ENCODE peak calls at places on chromosomes 2 and 18, in nine cellular contexts. A, B, S, T, W, J, K, X and P are unnamed samples.

GRCh38 chr2:127107622-127107999 is 657 bp upstream of the BIN1 start:
- DNase-seq in A (no peak), B (peak), S (no peak), T (peak), W (no peak), J (no peak), K (peak), X (peak), P (no peak)

GRCh38 chr18:68734311-68734710 is 19.4 kb upstream of the TMX3 start:
- DNase-seq in A (no peak), B (peak), S (no peak), T (no peak), W (no peak), J (no peak), K (peak), X (no peak), P (no peak)

GRCh38 chr2:38461470-38461869 is 84.4 kb upstream of the ATL2 start:
- DNase-seq in A (no peak), B (no peak), S (no peak), T (no peak), W (no peak), J (no peak), K (no peak), X (no peak), P (no peak)

GRCh38 chr18:47035156-47035671 is at the start of gene ELOA2:
- DNase-seq in A (no peak), B (no peak), S (no peak), T (no peak), W (no peak), J (no peak), K (no peak), X (no peak), P (no peak)

GRCh38 chr2:210461401-210461800 is 15.2 kb downstream of the LANCL1 start:
- DNase-seq in A (no peak), B (peak), S (no peak), T (no peak), W (no peak), J (peak), K (no peak), X (no peak), P (no peak)

GRCh38 chr2:240933048-240933965 is 27.2 kb downstream of the CROCC2 start:
- DNase-seq in A (no peak), B (no peak), S (no peak), T (no peak), W (peak), J (no peak), K (no peak), X (peak), P (no peak)

GRCh38 chr2:8303322-8303832 is 378.5 kb upstream of the ID2 start:
- DNase-seq in A (peak), B (no peak), S (peak), T (no peak), W (no peak), J (peak), K (peak), X (peak), P (no peak)

GRCh38 chr18:51133580-51134160 is 63.8 kb downstream of the MEX3C start:
- DNase-seq in A (no peak), B (no peak), S (peak), T (peak), W (no peak), J (no peak), K (no peak), X (no peak), P (no peak)

GRCh38 chr2:176646033-176646615 is 376.9 kb downstream of the MTX2 start:
- DNase-seq in A (no peak), B (no peak), S (no peak), T (no peak), W (no peak), J (no peak), K (no peak), X (no peak), P (no peak)

GRCh38 chr2:159677654-159678053 is 34.7 kb upstream of the MARCHF7 start:
- DNase-seq in A (peak), B (peak), S (no peak), T (peak), W (no peak), J (no peak), K (peak), X (no peak), P (no peak)

GRCh38 chr2:128281852-128282245 is 36.8 kb downstream of the HS6ST1 start:
- DNase-seq in A (no peak), B (no peak), S (no peak), T (no peak), W (no peak), J (no peak), K (no peak), X (no peak), P (no peak)

GRCh38 chr18:69691008-69691760 is 256.5 kb downstream of the CD226 start:
- DNase-seq in A (no peak), B (no peak), S (no peak), T (no peak), W (no peak), J (peak), K (no peak), X (no peak), P (no peak)

GRCh38 chr18:53422896-53423295 is 801.6 kb downstream of the MBD2 start:
- DNase-seq in A (no peak), B (no peak), S (no peak), T (no peak), W (no peak), J (no peak), K (no peak), X (no peak), P (no peak)

GRCh38 chr2:21467910-21468309 is 344.1 kb downstream of the TDRD15 start:
- DNase-seq in A (no peak), B (no peak), S (no peak), T (no peak), W (no peak), J (peak), K (peak), X (no peak), P (no peak)

GRCh38 chr18:33210575-33211189 is 229.8 kb downstream of the CCDC178 start:
- DNase-seq in A (no peak), B (peak), S (no peak), T (peak), W (no peak), J (peak), K (peak), X (no peak), P (no peak)

GRCh38 chr2:109144721-109145120 is 15.7 kb downstream of the SH3RF3 start:
- DNase-seq in A (no peak), B (no peak), S (no peak), T (no peak), W (no peak), J (no peak), K (no peak), X (no peak), P (no peak)

GRCh38 chr2:57685047-57685446 is 361.6 kb upstream of the VRK2 start:
- DNase-seq in A (no peak), B (no peak), S (no peak), T (no peak), W (no peak), J (no peak), K (no peak), X (no peak), P (no peak)

GRCh38 chr2:107693604-107694003 is 133.1 kb upstream of the RGPD4 start:
- DNase-seq in A (no peak), B (no peak), S (no peak), T (no peak), W (no peak), J (no peak), K (no peak), X (no peak), P (no peak)

GRCh38 chr2:134195341-134195740 is 58.5 kb upstream of the MGAT5 start:
- DNase-seq in A (no peak), B (no peak), S (no peak), T (no peak), W (no peak), J (no peak), K (no peak), X (no peak), P (no peak)

GRCh38 chr18:41881285-41881684 is 73.7 kb upstream of the PIK3C3 start:
- DNase-seq in A (no peak), B (peak), S (no peak), T (no peak), W (no peak), J (no peak), K (peak), X (no peak), P (no peak)

GRCh38 chr2:215979615-215980014 is 33.7 kb downstream of the MREG start:
- DNase-seq in A (peak), B (no peak), S (no peak), T (no peak), W (no peak), J (peak), K (no peak), X (no peak), P (no peak)

GRCh38 chr2:96962567-96963203 is 23.7 kb downstream of the FAM178B start:
- DNase-seq in A (no peak), B (no peak), S (no peak), T (no peak), W (no peak), J (peak), K (no peak), X (no peak), P (no peak)

GRCh38 chr2:48589170-48589767 is 28.4 kb upstream of the GTF2A1L start:
- DNase-seq in A (peak), B (peak), S (peak), T (peak), W (no peak), J (peak), K (peak), X (no peak), P (no peak)

GRCh38 chr2:98346259-98347236 is at the start of gene CNGA3:
- DNase-seq in A (peak), B (peak), S (peak), T (peak), W (peak), J (no peak), K (peak), X (no peak), P (no peak)

GRCh38 chr18:379665-380356 is 112.0 kb upstream of the THOC1 start:
- DNase-seq in A (no peak), B (no peak), S (no peak), T (peak), W (no peak), J (no peak), K (peak), X (no peak), P (no peak)

GRCh38 chr2:231111987-231112386 is 12.9 kb downstream of the HTR2B start:
- DNase-seq in A (no peak), B (peak), S (no peak), T (peak), W (no peak), J (no peak), K (peak), X (no peak), P (no peak)

GRCh38 chr2:150606380-150607060 is 119.1 kb upstream of the RND3 start:
- DNase-seq in A (no peak), B (no peak), S (no peak), T (no peak), W (no peak), J (no peak), K (no peak), X (no peak), P (no peak)

GRCh38 chr2:46334389-46335345 is 37.5 kb downstream of the EPAS1 start:
- DNase-seq in A (no peak), B (peak), S (no peak), T (peak), W (no peak), J (no peak), K (peak), X (no peak), P (no peak)

GRCh38 chr2:110860620-110861019 is 128.2 kb downstream of the ACOXL start:
- DNase-seq in A (no peak), B (no peak), S (no peak), T (no peak), W (no peak), J (no peak), K (no peak), X (no peak), P (no peak)

GRCh38 chr2:3529316-3530025 is 10.1 kb upstream of the ADI1 start:
- DNase-seq in A (no peak), B (no peak), S (no peak), T (no peak), W (no peak), J (no peak), K (no peak), X (no peak), P (no peak)

GRCh38 chr2:109712746-109713145 is 81.4 kb upstream of the RGPD5 start:
- DNase-seq in A (no peak), B (no peak), S (no peak), T (no peak), W (no peak), J (no peak), K (no peak), X (no peak), P (no peak)

GRCh38 chr2:68889500-68889899 is 18.3 kb upstream of the BMP10 start:
- DNase-seq in A (no peak), B (no peak), S (no peak), T (peak), W (no peak), J (no peak), K (peak), X (no peak), P (no peak)

GRCh38 chr2:55968931-55969330 is 45.3 kb upstream of the EFEMP1 start:
- DNase-seq in A (no peak), B (no peak), S (no peak), T (no peak), W (no peak), J (no peak), K (no peak), X (no peak), P (no peak)

GRCh38 chr2:226423498-226423960 is 376.1 kb downstream of the IRS1 start:
- DNase-seq in A (no peak), B (no peak), S (no peak), T (peak), W (no peak), J (peak), K (peak), X (no peak), P (no peak)

GRCh38 chr2:7024261-7024660 is 107.0 kb downstream of the RNF144A start:
- DNase-seq in A (no peak), B (no peak), S (no peak), T (no peak), W (no peak), J (no peak), K (no peak), X (no peak), P (no peak)

GRCh38 chr2:239392688-239393400 is 8.0 kb downstream of the HDAC4 start:
- DNase-seq in A (no peak), B (no peak), S (no peak), T (no peak), W (no peak), J (no peak), K (no peak), X (no peak), P (no peak)

GRCh38 chr2:239392072-239392357 is 8.8 kb downstream of the HDAC4 start:
- DNase-seq in A (no peak), B (no peak), S (no peak), T (no peak), W (no peak), J (no peak), K (no peak), X (no peak), P (peak)

GRCh38 chr2:239391286-239392071 is 9.3 kb downstream of the HDAC4 start:
- DNase-seq in A (no peak), B (no peak), S (no peak), T (no peak), W (no peak), J (no peak), K (no peak), X (no peak), P (no peak)

GRCh38 chr2:239389414-239390329 is 11.1 kb downstream of the HDAC4 start:
- DNase-seq in A (no peak), B (no peak), S (no peak), T (no peak), W (no peak), J (no peak), K (no peak), X (no peak), P (no peak)

DNA sequence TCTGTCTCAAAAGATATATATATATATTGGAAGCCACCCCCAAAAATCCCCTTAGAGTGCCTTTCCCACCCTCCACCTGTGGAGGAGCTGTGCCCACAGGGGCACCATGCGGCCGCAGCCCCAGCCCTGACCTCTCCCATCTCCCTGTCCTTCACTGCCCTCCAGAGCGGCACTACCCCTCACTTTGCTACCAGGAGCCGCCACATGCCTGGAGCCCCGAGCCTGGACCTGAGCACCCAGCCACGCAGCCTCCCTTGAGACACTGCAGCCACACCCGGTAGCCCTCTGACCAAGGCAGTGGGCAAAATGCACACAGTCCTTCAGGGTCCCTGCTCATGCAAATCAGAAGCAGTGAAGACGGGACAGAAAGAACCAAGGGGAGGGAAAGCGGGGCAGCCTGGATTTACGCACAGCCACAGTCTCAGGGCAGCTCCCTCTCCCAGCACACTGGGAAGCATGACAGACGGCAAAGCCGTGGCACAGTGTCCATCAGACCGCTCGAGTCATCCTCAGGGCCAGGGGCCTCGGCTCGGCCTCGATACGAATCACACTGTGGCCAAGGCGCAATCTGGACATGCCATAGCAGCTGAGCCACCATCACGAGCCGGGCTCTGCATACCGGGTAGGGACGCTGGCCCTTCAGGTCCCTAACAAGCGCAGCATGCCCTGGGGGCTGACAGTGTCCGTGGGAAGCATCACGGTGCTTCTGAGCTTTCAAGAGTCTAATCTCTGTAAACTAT is 10.1 kb downstream of the HDAC4 start:
- DNase-seq in A (no peak), B (no peak), S (no peak), T (no peak), W (no peak), J (no peak), K (no peak), X (no peak), P (no peak)
- TF ChIP-seq CTCF in A (no peak), B (no peak), S (no peak), T (no peak), W (no peak), J (no peak), K (no peak), X (no peak), P (no peak)

DNA sequence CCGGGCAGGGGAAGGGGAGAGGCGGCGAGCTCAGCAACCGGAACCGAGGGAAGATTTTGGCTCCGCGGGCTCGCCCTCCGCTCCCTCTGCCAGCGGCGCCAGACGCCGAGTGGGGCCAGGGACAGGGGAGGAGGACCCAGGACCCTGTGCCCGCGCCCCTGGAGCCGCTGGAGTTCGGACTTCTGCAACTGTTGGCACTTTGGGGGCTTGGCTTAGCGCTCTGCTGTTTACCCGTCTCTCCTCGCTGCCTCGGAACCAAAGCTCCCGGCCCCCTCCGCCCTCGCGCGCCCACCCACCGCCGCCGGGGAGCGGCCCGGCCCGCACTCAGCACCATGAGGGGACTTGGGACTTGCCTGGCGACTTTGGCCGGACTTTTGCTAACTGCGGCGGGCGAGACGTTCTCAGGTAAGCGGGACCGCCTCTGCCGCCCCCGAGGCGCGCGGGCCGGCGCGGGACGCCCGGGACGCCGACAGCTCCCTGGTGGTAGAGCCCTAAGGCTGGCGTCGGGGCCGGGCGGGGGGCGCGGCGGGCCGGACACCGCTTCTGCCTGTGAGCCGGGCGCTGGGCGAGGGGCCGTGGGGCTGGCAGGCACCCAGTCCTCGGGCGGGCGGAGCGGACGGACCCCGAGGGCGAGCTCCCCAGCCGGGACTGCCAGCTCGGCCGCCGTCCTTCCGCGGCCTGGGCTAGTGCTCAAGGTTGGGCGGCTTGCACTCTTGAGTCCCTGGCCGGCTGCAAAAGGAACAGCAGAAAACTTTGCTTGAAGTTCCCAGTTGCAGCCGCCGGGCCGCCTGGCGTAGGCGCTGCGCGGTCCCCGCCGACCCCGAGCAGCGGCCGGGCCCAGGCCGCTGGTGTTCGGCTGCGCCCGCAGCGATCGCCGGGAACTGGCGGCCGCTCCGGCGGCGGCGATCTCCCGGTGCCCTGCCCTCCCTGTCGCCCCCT is 640 bp downstream of the PTPRM start:
- DNase-seq in A (peak), B (peak), S (peak), T (peak), W (peak), J (no peak), K (peak), X (peak), P (no peak)
- TF ChIP-seq CTCF in A (no peak), B (no peak), S (no peak), T (no peak), W (no peak), J (no peak), K (no peak), X (no peak), P (no peak)

GRCh38 chr2:168119519-168120141 is 127.8 kb downstream of the STK39 start:
- DNase-seq in A (no peak), B (peak), S (no peak), T (peak), W (peak), J (peak), K (peak), X (no peak), P (no peak)
- TF ChIP-seq CTCF in A (peak), B (peak), S (peak), T (peak), W (peak), J (peak), K (peak), X (peak), P (peak)

GRCh38 chr18:76984193-76985155 is 148.1 kb downstream of the MBP start:
- DNase-seq in A (no peak), B (no peak), S (no peak), T (no peak), W (no peak), J (no peak), K (no peak), X (peak), P (no peak)

GRCh38 chr18:76983184-76983583 is 149.4 kb downstream of the MBP start:
- DNase-seq in A (peak), B (peak), S (peak), T (peak), W (peak), J (peak), K (peak), X (no peak), P (peak)

GRCh38 chr18:76985156-76985950 is 147.2 kb downstream of the MBP start:
- DNase-seq in A (no peak), B (no peak), S (no peak), T (no peak), W (no peak), J (no peak), K (no peak), X (no peak), P (no peak)

GRCh38 chr18:76982038-76982437 is 150.5 kb downstream of the MBP start:
- DNase-seq in A (no peak), B (no peak), S (no peak), T (no peak), W (no peak), J (no peak), K (no peak), X (no peak), P (no peak)

DNA sequence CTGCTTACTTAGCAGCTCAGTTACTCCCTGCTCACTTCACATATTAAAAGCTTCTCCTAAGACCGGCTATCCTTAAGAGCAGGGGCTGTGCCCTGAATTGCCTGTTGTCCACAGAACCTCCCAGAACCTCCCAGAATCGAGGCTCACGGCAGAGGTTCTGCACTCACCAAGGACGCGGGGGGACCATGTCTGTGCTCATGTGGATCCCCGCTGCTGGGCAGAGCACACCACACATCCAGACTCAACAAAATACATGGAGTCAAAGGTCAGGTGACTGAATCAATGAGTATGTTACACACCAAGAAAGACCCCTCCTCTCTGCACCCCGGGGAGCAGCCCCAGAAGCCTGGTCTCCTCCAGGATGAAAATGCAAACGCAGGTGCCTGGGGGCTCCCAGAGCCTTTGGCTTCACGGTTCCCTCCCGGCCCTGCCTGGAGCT is 149.0 kb downstream of the MBP start:
- DNase-seq in A (no peak), B (no peak), S (no peak), T (no peak), W (no peak), J (no peak), K (no peak), X (no peak), P (no peak)
- TF ChIP-seq CTCF in A (no peak), B (no peak), S (no peak), T (no peak), W (no peak), J (no peak), K (no peak), X (no peak), P (no peak)